ENCODE peak calls at places on chromosomes 2 and 18, in ten cellular contexts. One of them, this sample, is unnamed.

GRCh38 chr2:187617925-187618324 is 63.7 kb upstream of the TFPI start:
- DNase-seq in ovary: no peak
- DNase-seq in GM23338: no peak
- DNase-seq in sigmoid colon: no peak
- DNase-seq in MM.1S: peak; percentile 60
- DNase-seq in HCT116: no peak
- DNase-seq in CD8-positive, alpha-beta T cell: no peak
- DNase-seq in fibroblast of lung: no peak
- DNase-seq in A673: no peak
- DNase-seq in SJSA1: no peak
- DNase-seq in this sample: no peak

GRCh38 chr2:190466819-190467444 is 58.8 kb downstream of the MFSD6 start:
- DNase-seq in A673: peak; percentile 25
- DNase-seq in ovary: no peak
- DNase-seq in HCT116: no peak
- DNase-seq in CD8-positive, alpha-beta T cell: no peak
- DNase-seq in MM.1S: no peak
- DNase-seq in GM23338: no peak
- DNase-seq in fibroblast of lung: no peak
- DNase-seq in sigmoid colon: no peak
- DNase-seq in SJSA1: no peak
- DNase-seq in this sample: no peak

GRCh38 chr2:58633576-58634365 is 392.6 kb upstream of the FANCL start:
- DNase-seq in ovary: no peak
- DNase-seq in sigmoid colon: no peak
- DNase-seq in CD8-positive, alpha-beta T cell: no peak
- DNase-seq in GM23338: no peak
- DNase-seq in HCT116: peak; percentile 23
- DNase-seq in A673: peak; percentile 17
- DNase-seq in fibroblast of lung: peak; percentile 39
- DNase-seq in SJSA1: no peak
- DNase-seq in MM.1S: no peak
- DNase-seq in this sample: no peak

GRCh38 chr18:70243131-70243530 is 37.6 kb upstream of the RTTN start:
- DNase-seq in A673: no peak
- DNase-seq in SJSA1: no peak
- DNase-seq in GM23338: no peak
- DNase-seq in CD8-positive, alpha-beta T cell: no peak
- DNase-seq in fibroblast of lung: no peak
- DNase-seq in sigmoid colon: no peak
- DNase-seq in ovary: no peak
- DNase-seq in MM.1S: no peak
- DNase-seq in HCT116: peak; percentile 55
- DNase-seq in this sample: no peak

GRCh38 chr2:232478571-232479340 is 8.9 kb downstream of the ECEL1 start:
- DNase-seq in HCT116: no peak
- DNase-seq in A673: no peak
- DNase-seq in ovary: peak; percentile 29
- DNase-seq in sigmoid colon: peak; percentile 53
- DNase-seq in GM23338: no peak
- DNase-seq in SJSA1: no peak
- DNase-seq in CD8-positive, alpha-beta T cell: no peak
- DNase-seq in fibroblast of lung: no peak
- DNase-seq in MM.1S: no peak
- DNase-seq in this sample: no peak

GRCh38 chr2:217935245-217935879 is 67.4 kb downstream of the TNS1 start:
- DNase-seq in CD8-positive, alpha-beta T cell: no peak
- DNase-seq in SJSA1: no peak
- DNase-seq in sigmoid colon: no peak
- DNase-seq in A673: no peak
- DNase-seq in HCT116: no peak
- DNase-seq in GM23338: peak; percentile 40
- DNase-seq in ovary: peak; percentile 86
- DNase-seq in MM.1S: no peak
- DNase-seq in fibroblast of lung: peak; percentile 31
- DNase-seq in this sample: no peak

GRCh38 chr2:233492738-233493137 is 73.8 kb downstream of the USP40 start:
- DNase-seq in CD8-positive, alpha-beta T cell: no peak
- DNase-seq in fibroblast of lung: no peak
- DNase-seq in GM23338: no peak
- DNase-seq in A673: no peak
- DNase-seq in SJSA1: no peak
- DNase-seq in HCT116: no peak
- DNase-seq in sigmoid colon: no peak
- DNase-seq in MM.1S: no peak
- DNase-seq in ovary: no peak
- DNase-seq in this sample: no peak

GRCh38 chr18:13982136-13982535 is 66.8 kb upstream of the MC2R start:
- DNase-seq in fibroblast of lung: no peak
- DNase-seq in ovary: no peak
- DNase-seq in GM23338: peak; percentile 77
- DNase-seq in A673: peak; percentile 5
- DNase-seq in SJSA1: no peak
- DNase-seq in CD8-positive, alpha-beta T cell: no peak
- DNase-seq in sigmoid colon: no peak
- DNase-seq in HCT116: no peak
- DNase-seq in MM.1S: no peak
- DNase-seq in this sample: no peak

GRCh38 chr2:148909114-148909513 is 34.1 kb downstream of the KIF5C start:
- DNase-seq in ovary: peak; percentile 44
- DNase-seq in MM.1S: no peak
- DNase-seq in sigmoid colon: no peak
- DNase-seq in GM23338: peak; percentile 27
- DNase-seq in fibroblast of lung: peak; percentile 17
- DNase-seq in A673: no peak
- DNase-seq in CD8-positive, alpha-beta T cell: no peak
- DNase-seq in HCT116: no peak
- DNase-seq in SJSA1: no peak
- DNase-seq in this sample: peak; percentile 67

GRCh38 chr2:27442282-27442980 is at the start of gene KRTCAP3:
- DNase-seq in A673: no peak
- DNase-seq in SJSA1: no peak
- DNase-seq in CD8-positive, alpha-beta T cell: peak; percentile 26
- DNase-seq in sigmoid colon: no peak
- DNase-seq in HCT116: peak; percentile 42
- DNase-seq in fibroblast of lung: no peak
- DNase-seq in GM23338: peak; percentile 96
- DNase-seq in ovary: peak; percentile 70
- DNase-seq in MM.1S: no peak
- DNase-seq in this sample: no peak

GRCh38 chr2:27441226-27441926 is 805 bp upstream of the KRTCAP3 start:
- DNase-seq in HCT116: no peak
- DNase-seq in A673: no peak
- DNase-seq in sigmoid colon: no peak
- DNase-seq in fibroblast of lung: no peak
- DNase-seq in MM.1S: no peak
- DNase-seq in ovary: peak; percentile 12
- DNase-seq in GM23338: no peak
- DNase-seq in CD8-positive, alpha-beta T cell: no peak
- DNase-seq in SJSA1: no peak
- DNase-seq in this sample: no peak

GRCh38 chr2:27445155-27445554 is 3.0 kb downstream of the KRTCAP3 start:
- DNase-seq in MM.1S: no peak
- DNase-seq in fibroblast of lung: no peak
- DNase-seq in CD8-positive, alpha-beta T cell: no peak
- DNase-seq in ovary: no peak
- DNase-seq in sigmoid colon: no peak
- DNase-seq in HCT116: no peak
- DNase-seq in SJSA1: no peak
- DNase-seq in A673: no peak
- DNase-seq in GM23338: no peak
- DNase-seq in this sample: no peak

GRCh38 chr2:27441958-27442281 is 261 bp upstream of the KRTCAP3 start:
- DNase-seq in fibroblast of lung: no peak
- DNase-seq in MM.1S: no peak
- DNase-seq in SJSA1: no peak
- DNase-seq in ovary: no peak
- DNase-seq in CD8-positive, alpha-beta T cell: no peak
- DNase-seq in sigmoid colon: no peak
- DNase-seq in HCT116: no peak
- DNase-seq in GM23338: no peak
- DNase-seq in A673: no peak
- DNase-seq in this sample: no peak

DNA sequence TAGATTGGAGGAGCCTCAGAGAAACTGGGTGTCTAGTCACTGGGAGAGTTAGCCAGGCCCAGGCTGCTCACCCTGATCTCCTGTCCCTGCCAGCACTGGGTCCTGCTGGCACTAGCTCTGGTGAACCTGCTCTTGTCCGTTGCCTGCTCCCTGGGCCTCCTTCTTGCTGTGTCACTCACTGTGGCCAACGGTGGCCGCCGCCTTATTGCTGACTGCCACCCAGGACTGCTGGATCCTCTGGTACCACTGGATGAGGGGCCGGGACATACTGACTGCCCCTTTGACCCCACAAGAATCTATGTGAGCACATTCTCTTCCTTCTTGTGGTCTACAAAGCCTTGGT is 771 bp downstream of the KRTCAP3 start:
- DNase-seq in ovary: peak; percentile 44
- DNase-seq in A673: no peak
- DNase-seq in HCT116: no peak
- DNase-seq in MM.1S: no peak
- DNase-seq in SJSA1: no peak
- DNase-seq in GM23338: no peak
- DNase-seq in sigmoid colon: no peak
- DNase-seq in CD8-positive, alpha-beta T cell: no peak
- DNase-seq in fibroblast of lung: no peak
- DNase-seq in this sample: no peak
- H3K27ac ChIP-seq in ovary: peak overlapping the region; percentile 10
- H3K27ac ChIP-seq in A673: no peak overlapping the region
- H3K27ac ChIP-seq in HCT116: peak overlapping the region; percentile 67
- H3K27ac ChIP-seq in MM.1S: no peak overlapping the region
- H3K27ac ChIP-seq in SJSA1: no peak overlapping the region
- H3K27ac ChIP-seq in GM23338: no peak overlapping the region
- H3K27ac ChIP-seq in sigmoid colon: peak overlapping the region; percentile 62
- H3K27ac ChIP-seq in CD8-positive, alpha-beta T cell: no peak overlapping the region
- H3K27ac ChIP-seq in fibroblast of lung: no peak overlapping the region
- H3K27ac ChIP-seq in this sample: no peak overlapping the region

GRCh38 chr2:3589086-3589485 is 5.8 kb upstream of the COLEC11 start:
- DNase-seq in ovary: no peak
- DNase-seq in GM23338: no peak
- DNase-seq in HCT116: no peak
- DNase-seq in MM.1S: no peak
- DNase-seq in SJSA1: no peak
- DNase-seq in sigmoid colon: no peak
- DNase-seq in A673: no peak
- DNase-seq in fibroblast of lung: no peak
- DNase-seq in CD8-positive, alpha-beta T cell: no peak
- DNase-seq in this sample: no peak

GRCh38 chr2:3586220-3586619 is 8.7 kb upstream of the COLEC11 start:
- DNase-seq in A673: no peak
- DNase-seq in CD8-positive, alpha-beta T cell: no peak
- DNase-seq in fibroblast of lung: no peak
- DNase-seq in GM23338: no peak
- DNase-seq in sigmoid colon: no peak
- DNase-seq in MM.1S: no peak
- DNase-seq in HCT116: no peak
- DNase-seq in ovary: no peak
- DNase-seq in SJSA1: no peak
- DNase-seq in this sample: no peak

GRCh38 chr2:3587021-3587420 is 7.9 kb upstream of the COLEC11 start:
- DNase-seq in MM.1S: no peak
- DNase-seq in sigmoid colon: no peak
- DNase-seq in CD8-positive, alpha-beta T cell: no peak
- DNase-seq in HCT116: no peak
- DNase-seq in ovary: no peak
- DNase-seq in SJSA1: no peak
- DNase-seq in A673: no peak
- DNase-seq in GM23338: no peak
- DNase-seq in fibroblast of lung: no peak
- DNase-seq in this sample: no peak

GRCh38 chr2:3588084-3588483 is 6.8 kb upstream of the COLEC11 start:
- DNase-seq in HCT116: no peak
- DNase-seq in fibroblast of lung: no peak
- DNase-seq in CD8-positive, alpha-beta T cell: no peak
- DNase-seq in MM.1S: no peak
- DNase-seq in A673: no peak
- DNase-seq in GM23338: no peak
- DNase-seq in sigmoid colon: no peak
- DNase-seq in SJSA1: no peak
- DNase-seq in ovary: no peak
- DNase-seq in this sample: no peak

GRCh38 chr2:3587432-3587831 is 7.5 kb upstream of the COLEC11 start:
- DNase-seq in SJSA1: no peak
- DNase-seq in CD8-positive, alpha-beta T cell: no peak
- DNase-seq in MM.1S: no peak
- DNase-seq in GM23338: no peak
- DNase-seq in HCT116: no peak
- DNase-seq in sigmoid colon: no peak
- DNase-seq in fibroblast of lung: peak; percentile 80
- DNase-seq in ovary: no peak
- DNase-seq in A673: no peak
- DNase-seq in this sample: no peak
- H3K27ac ChIP-seq in SJSA1: no peak overlapping the region
- H3K27ac ChIP-seq in CD8-positive, alpha-beta T cell: no peak overlapping the region
- H3K27ac ChIP-seq in MM.1S: no peak overlapping the region
- H3K27ac ChIP-seq in GM23338: no peak overlapping the region
- H3K27ac ChIP-seq in HCT116: no peak overlapping the region
- H3K27ac ChIP-seq in sigmoid colon: peak overlapping the region; percentile 20
- H3K27ac ChIP-seq in fibroblast of lung: peak overlapping the region; percentile 22
- H3K27ac ChIP-seq in ovary: peak overlapping the region; percentile 71
- H3K27ac ChIP-seq in A673: no peak overlapping the region
- H3K27ac ChIP-seq in this sample: no peak overlapping the region

DNA sequence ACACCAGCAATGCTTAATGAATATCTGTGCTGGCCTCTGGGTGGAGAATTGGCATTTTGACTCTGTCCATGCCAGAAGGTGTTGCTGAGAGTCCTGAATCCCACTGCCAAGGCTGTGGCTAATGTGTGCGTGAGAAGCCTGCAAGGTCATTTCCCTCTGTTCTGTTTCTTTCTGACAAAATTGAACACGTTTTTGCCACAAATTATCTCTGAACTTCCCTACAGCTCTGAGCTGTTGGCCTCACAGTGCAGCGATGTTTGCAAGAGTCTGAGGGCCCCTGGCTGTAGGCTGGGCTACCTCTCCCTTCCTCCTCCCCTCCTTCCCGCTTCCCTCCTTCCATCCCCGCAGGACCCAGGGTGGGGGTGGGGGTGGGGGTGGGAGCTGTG is 154.1 kb upstream of the HS6ST1 start:
- DNase-seq in MM.1S: no peak
- DNase-seq in sigmoid colon: no peak
- DNase-seq in CD8-positive, alpha-beta T cell: no peak
- DNase-seq in HCT116: no peak
- DNase-seq in ovary: no peak
- DNase-seq in GM23338: no peak
- DNase-seq in A673: no peak
- DNase-seq in fibroblast of lung: peak; percentile 68
- DNase-seq in SJSA1: no peak
- DNase-seq in this sample: no peak
- H3K27ac ChIP-seq in MM.1S: no peak overlapping the region
- H3K27ac ChIP-seq in sigmoid colon: no peak overlapping the region
- H3K27ac ChIP-seq in CD8-positive, alpha-beta T cell: no peak overlapping the region
- H3K27ac ChIP-seq in HCT116: no peak overlapping the region
- H3K27ac ChIP-seq in ovary: no peak overlapping the region
- H3K27ac ChIP-seq in GM23338: no peak overlapping the region
- H3K27ac ChIP-seq in A673: no peak overlapping the region
- H3K27ac ChIP-seq in fibroblast of lung: no peak overlapping the region
- H3K27ac ChIP-seq in SJSA1: no peak overlapping the region
- H3K27ac ChIP-seq in this sample: no peak overlapping the region

GRCh38 chr2:48527211-48527880 is 2.6 kb upstream of the STON1 start:
- DNase-seq in A673: no peak
- DNase-seq in ovary: no peak
- DNase-seq in fibroblast of lung: peak; percentile 68
- DNase-seq in sigmoid colon: no peak
- DNase-seq in MM.1S: no peak
- DNase-seq in SJSA1: no peak
- DNase-seq in GM23338: no peak
- DNase-seq in CD8-positive, alpha-beta T cell: no peak
- DNase-seq in HCT116: no peak
- DNase-seq in this sample: no peak
- H3K27ac ChIP-seq in A673: no peak overlapping the region
- H3K27ac ChIP-seq in ovary: peak overlapping the region; percentile 26
- H3K27ac ChIP-seq in fibroblast of lung: no peak overlapping the region
- H3K27ac ChIP-seq in sigmoid colon: peak overlapping the region; percentile 97
- H3K27ac ChIP-seq in MM.1S: no peak overlapping the region
- H3K27ac ChIP-seq in SJSA1: no peak overlapping the region
- H3K27ac ChIP-seq in GM23338: no peak overlapping the region
- H3K27ac ChIP-seq in CD8-positive, alpha-beta T cell: no peak overlapping the region
- H3K27ac ChIP-seq in HCT116: no peak overlapping the region
- H3K27ac ChIP-seq in this sample: no peak overlapping the region